ENCODE peak calls at places on chromosome 1, in ten cellular contexts. A is PC-3, M is cardiac muscle cell, N is neural progenitor cell, X is AG04450, P is RWPE1, V is GM23338, U is body of pancreas, T is thoracic aorta, R is A549. I is an unnamed sample.

GRCh38 chr1:193077991-193078390 is 18.6 kb downstream of the RO60 start:
- DNase-seq in M (no peak), X (no peak), N (no peak), V (no peak), T (no peak), U (no peak), R (no peak), A (no peak), P (no peak), I (no peak)

GRCh38 chr1:109993885-109994284 is 9.3 kb downstream of the AHCYL1 start:
- DNase-seq in V (no peak), X (no peak), U (no peak), P (no peak), T (no peak), N (no peak), M (no peak), R (no peak), A (peak; percentile 32), I (no peak)

GRCh38 chr1:10338047-10338446 is 60.8 kb upstream of the PGD start:
- DNase-seq in V (peak; percentile 77), P (peak; percentile 40), N (peak; percentile 68), T (no peak), A (peak; percentile 40), R (peak; percentile 48), X (no peak), M (peak; percentile 62), U (peak; percentile 24), I (no peak)

GRCh38 chr1:187264995-187265602 is 436.4 kb downstream of the PLA2G4A start:
- DNase-seq in V (peak; percentile 77), P (peak; percentile 58), U (peak; percentile 23), M (peak; percentile 68), T (no peak), R (peak; percentile 33), N (peak; percentile 63), X (peak; percentile 55), A (peak; percentile 68), I (no peak)

GRCh38 chr1:43796111-43796581 is 88.8 kb downstream of the ST3GAL3 start:
- DNase-seq in A (no peak), R (no peak), V (no peak), N (no peak), P (no peak), X (no peak), U (no peak), T (no peak), M (no peak), I (no peak)

GRCh38 chr1:6580119-6580587 is 359 bp downstream of the ZBTB48 start:
- DNase-seq in P (peak; percentile 20), N (no peak), A (no peak), V (no peak), M (no peak), R (no peak), X (no peak), T (no peak), U (no peak), I (no peak)

GRCh38 chr1:30757196-30757949 is at the start of gene LAPTM5:
- DNase-seq in P (no peak), T (no peak), U (peak; percentile 66), N (no peak), A (no peak), R (no peak), M (no peak), X (no peak), V (no peak), I (no peak)

GRCh38 chr1:234721476-234722266 is 111.7 kb upstream of the IRF2BP2 start:
- DNase-seq in T (peak; percentile 62), P (no peak), V (no peak), U (peak; percentile 83), M (no peak), X (peak; percentile 77), R (no peak), N (no peak), A (no peak), I (no peak)

GRCh38 chr1:155504207-155504606 is 58.4 kb downstream of the ASH1L start:
- DNase-seq in M (peak; percentile 27), N (no peak), A (peak; percentile 63), U (peak; percentile 9), V (peak; percentile 60), P (peak; percentile 28), T (no peak), R (peak; percentile 55), X (no peak), I (no peak)

GRCh38 chr1:3312894-3313578 is 141.4 kb upstream of the ARHGEF16 start:
- DNase-seq in R (peak; percentile 81), X (peak; percentile 95), N (peak; percentile 78), P (peak; percentile 93), U (peak; percentile 83), V (peak; percentile 47), T (peak; percentile 97), M (peak; percentile 75), A (peak; percentile 99), I (peak; percentile 69)

GRCh38 chr1:1629430-1630190 is 2.4 kb upstream of the MMP23B start:
- DNase-seq in M (no peak), X (no peak), T (no peak), N (no peak), A (no peak), P (no peak), R (no peak), U (no peak), V (peak; percentile 72), I (no peak)

GRCh38 chr1:173823776-173824314 is 628 bp upstream of the DARS2 start:
- DNase-seq in N (no peak), U (no peak), V (no peak), T (no peak), M (no peak), X (peak; percentile 7), P (no peak), R (no peak), A (no peak), I (no peak)

GRCh38 chr1:20640183-20640597 is 6.9 kb downstream of the PINK1 start:
- DNase-seq in M (peak; percentile 65), X (no peak), P (peak; percentile 63), V (peak; percentile 81), A (peak; percentile 74), N (peak; percentile 72), U (peak; percentile 40), T (no peak), R (peak; percentile 54), I (no peak)

GRCh38 chr1:86779308-86780191 is 75.2 kb downstream of the SH3GLB1 start:
- DNase-seq in V (no peak), P (peak; percentile 58), X (no peak), R (no peak), M (peak; percentile 63), T (no peak), U (no peak), A (peak; percentile 68), N (no peak), I (peak; percentile 38)

GRCh38 chr1:204461331-204462228 is 33.0 kb downstream of the PIK3C2B start:
- DNase-seq in X (no peak), U (no peak), N (no peak), M (no peak), V (no peak), P (no peak), A (no peak), T (no peak), R (no peak), I (no peak)

GRCh38 chr1:225451840-225452515 is 24.1 kb upstream of the LBR start:
- DNase-seq in P (no peak), M (no peak), A (no peak), V (peak; percentile 50), X (no peak), N (peak; percentile 27), T (no peak), R (no peak), U (no peak), I (no peak)
- TF ChIP-seq CTCF in P (no peak), M (no peak), A (peak; percentile 15), V (peak; percentile 46), X (no peak), N (no peak), T (no peak), R (no peak), U (no peak), I (no peak)

DNA sequence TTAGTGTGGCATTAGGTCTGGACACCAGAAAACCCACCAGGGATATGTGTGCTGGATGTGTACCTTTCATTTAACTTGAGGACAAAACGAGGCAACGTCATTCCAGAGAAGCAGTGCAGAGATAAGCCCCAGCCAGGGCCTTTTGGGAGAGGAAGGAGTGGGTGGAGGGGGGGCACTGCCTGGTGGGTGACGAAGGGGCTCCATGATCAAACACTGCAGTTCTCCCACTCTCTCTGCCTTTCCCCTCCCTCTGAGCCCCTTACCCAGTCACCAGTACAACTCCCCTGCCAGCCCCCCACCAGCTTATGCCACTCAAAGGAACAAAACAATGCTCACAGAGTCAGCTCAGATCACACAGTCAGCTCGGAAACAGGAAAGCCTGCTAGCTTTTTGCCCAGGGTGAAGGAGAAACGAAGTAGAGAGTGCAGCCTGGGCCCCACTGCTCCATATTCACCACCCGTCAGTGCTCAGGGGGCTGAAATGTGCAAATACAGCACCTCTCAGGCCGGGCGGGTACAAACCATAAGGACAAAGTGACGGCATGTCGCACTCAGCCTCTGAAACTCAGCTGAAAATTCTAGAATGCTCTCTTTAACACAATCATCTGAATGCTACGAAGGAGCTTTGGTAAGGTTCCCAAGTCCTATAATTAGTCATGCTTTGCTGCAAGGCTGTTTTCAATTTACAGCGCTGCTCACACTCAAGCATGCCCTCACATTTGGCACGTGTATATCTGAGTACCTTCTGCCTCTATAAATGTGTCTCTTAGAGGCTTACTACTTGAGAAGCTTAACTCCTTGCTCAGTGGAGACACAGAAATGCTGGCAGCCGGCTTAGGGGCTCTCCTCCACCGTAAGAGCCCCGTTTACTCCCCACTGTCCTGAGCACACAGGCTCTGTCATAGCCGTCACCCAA is 65.8 kb upstream of the RAB4A start:
- DNase-seq in R (no peak), P (no peak), N (peak; percentile 34), T (no peak), V (no peak), X (peak; percentile 50), M (peak; percentile 41), U (no peak), A (no peak), I (no peak)
- H3K27ac ChIP-seq in R (no peak overlapping the region), P (no peak overlapping the region), N (no peak overlapping the region), T (peak overlapping the region; percentile 85), V (no peak overlapping the region), X (peak overlapping the region; percentile 61), M (peak overlapping the region; percentile 76), U (no peak overlapping the region), A (no peak overlapping the region), I (no peak overlapping the region)

GRCh38 chr1:188937965-188938551 is 1539.6 kb downstream of the BRINP3 start:
- DNase-seq in T (no peak), X (no peak), A (peak; percentile 16), M (peak; percentile 7), U (no peak), P (no peak), R (no peak), N (no peak), V (peak; percentile 35), I (no peak)
- TF ChIP-seq CTCF in T (no peak), X (peak; percentile 47), A (peak; percentile 65), M (peak; percentile 31), U (no peak), P (no peak), R (peak; percentile 44), N (peak; percentile 59), V (peak; percentile 67), I (no peak)

DNA sequence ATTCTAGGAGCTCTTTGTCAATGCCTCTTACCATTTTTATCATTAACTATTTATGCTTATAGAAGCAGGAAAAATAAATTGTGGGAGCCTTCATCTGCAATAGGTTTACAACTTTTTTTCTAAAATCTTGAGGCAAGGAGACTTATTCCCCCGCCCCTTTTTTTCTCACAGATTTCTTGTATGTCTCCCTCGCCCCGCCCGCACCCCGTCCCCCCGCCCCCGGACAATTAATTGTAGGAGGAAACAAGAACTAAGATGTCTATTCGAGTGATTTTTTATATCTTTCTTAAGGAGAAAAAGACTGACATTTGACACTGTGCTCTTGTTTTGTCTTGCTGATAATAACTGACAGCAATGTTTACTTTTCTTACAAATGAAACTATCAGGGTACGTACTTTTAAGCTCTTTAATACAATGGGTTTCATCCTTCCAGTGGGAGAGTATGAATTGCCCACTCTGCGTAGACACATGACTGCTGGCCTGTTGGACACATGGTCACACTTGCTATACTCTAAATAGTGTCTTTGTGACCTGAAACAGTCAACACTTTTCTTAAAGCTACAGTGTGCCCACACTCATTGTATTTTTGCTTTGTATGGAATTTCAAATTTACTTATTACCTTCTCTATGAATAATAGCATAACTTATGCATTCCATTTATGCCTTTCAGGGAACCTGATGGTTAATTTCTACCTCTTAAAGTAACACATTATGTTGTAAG is 1.5 kb upstream of the IVNS1ABP start:
- DNase-seq in V (no peak), U (no peak), R (no peak), A (no peak), P (no peak), X (no peak), M (no peak), N (no peak), T (no peak), I (no peak)
- H3K27ac ChIP-seq in V (no peak overlapping the region), U (peak overlapping the region; percentile 96), R (peak overlapping the region; percentile 87), A (no peak overlapping the region), P (no peak overlapping the region), X (no peak overlapping the region), M (no peak overlapping the region), N (no peak overlapping the region), T (no peak overlapping the region), I (peak overlapping the region; percentile 94)

I was measured in PC-9.